ENCODE peak calls at places on chromosomes 1 and 21, in nine cellular contexts. V is PC-9, D is fibroblast of lung, E is hepatocyte, F is neural progenitor cell, B is HCT116, G is mammary epithelial cell, X is H1, T is endothelial cell of umbilical vein. P is an unnamed sample. For H3K9me3, the result is how much of the 10 kb centered on the place peaks cover.

GRCh38 chr1:234702342-234703000 is 92.5 kb upstream of the IRF2BP2 start:
- DNase-seq in F (no peak), V (no peak), G (no peak), T (peak), D (no peak), E (no peak), B (no peak), X (no peak), P (no peak)

GRCh38 chr1:53369034-53369750 is 41.3 kb upstream of the LRP8 start:
- DNase-seq in G (no peak), V (no peak), E (no peak), D (no peak), X (peak), T (no peak), B (no peak), F (peak), P (no peak)

GRCh38 chr21:38958940-38959685 is 153.4 kb downstream of the ETS2 start:
- DNase-seq in F (no peak), T (no peak), D (peak), E (peak), X (no peak), B (no peak), G (peak), V (no peak), P (no peak)

GRCh38 chr1:13948851-13949490 is 249.0 kb downstream of the PRDM2 start:
- DNase-seq in F (no peak), D (no peak), T (no peak), B (no peak), G (no peak), E (no peak), V (no peak), X (no peak), P (no peak)

GRCh38 chr1:236997882-236998281 is 6.4 kb downstream of the MT1HL1 start:
- DNase-seq in D (no peak), G (no peak), V (no peak), X (no peak), B (no peak), F (no peak), E (no peak), T (no peak), P (no peak)

GRCh38 chr1:37069406-37069805 is 35.1 kb upstream of the GRIK3 start:
- DNase-seq in F (no peak), E (no peak), V (no peak), T (no peak), X (no peak), D (no peak), B (no peak), G (no peak), P (no peak)

GRCh38 chr1:182415789-182416188 is 15.3 kb upstream of the TEDDM1 start:
- DNase-seq in E (no peak), G (no peak), T (no peak), X (no peak), V (no peak), F (no peak), B (no peak), D (no peak), P (no peak)

GRCh38 chr1:158454537-158454936 is 7.1 kb upstream of the OR10K1 start:
- DNase-seq in V (no peak), D (no peak), E (no peak), G (no peak), T (no peak), X (no peak), F (no peak), B (no peak), P (no peak)

GRCh38 chr1:53275566-53275965 is 37.2 kb upstream of the MAGOH start:
- DNase-seq in F (no peak), G (no peak), V (no peak), D (no peak), E (no peak), B (no peak), X (no peak), T (no peak), P (no peak)

GRCh38 chr1:14919755-14920154 is 233.8 kb upstream of the TMEM51 start:
- DNase-seq in V (no peak), X (no peak), T (no peak), E (no peak), F (no peak), D (no peak), B (no peak), G (no peak), P (no peak)

GRCh38 chr1:5373281-5373680 is 618.9 kb downstream of the NPHP4 start:
- DNase-seq in X (no peak), B (no peak), D (no peak), T (no peak), F (no peak), V (no peak), E (no peak), G (no peak), P (no peak)

GRCh38 chr1:17922833-17923232 is 167.7 kb downstream of the ACTL8 start:
- DNase-seq in E (peak), D (peak), G (peak), B (peak), V (no peak), X (peak), F (peak), T (no peak), P (peak)

GRCh38 chr1:17978016-17978415 is 129.6 kb upstream of the IGSF21 start:
- DNase-seq in G (no peak), F (no peak), X (no peak), B (no peak), D (no peak), V (no peak), E (no peak), T (no peak), P (no peak)

GRCh38 chr1:203545032-203545816 is 51.3 kb downstream of the OPTC start:
- DNase-seq in B (no peak), D (no peak), V (peak), E (no peak), G (peak), F (no peak), T (no peak), X (no peak), P (no peak)

GRCh38 chr1:230643887-230644286 is 1.6 kb downstream of the COG2 start:
- DNase-seq in X (no peak), G (no peak), B (no peak), T (no peak), E (peak), F (no peak), V (peak), D (peak), P (no peak)
- H3K27ac ChIP-seq in X (no peak), G (no peak), B (no peak), T (no peak), E (peak), F (no peak), V (no peak), D (no peak), P (no peak)

DNA sequence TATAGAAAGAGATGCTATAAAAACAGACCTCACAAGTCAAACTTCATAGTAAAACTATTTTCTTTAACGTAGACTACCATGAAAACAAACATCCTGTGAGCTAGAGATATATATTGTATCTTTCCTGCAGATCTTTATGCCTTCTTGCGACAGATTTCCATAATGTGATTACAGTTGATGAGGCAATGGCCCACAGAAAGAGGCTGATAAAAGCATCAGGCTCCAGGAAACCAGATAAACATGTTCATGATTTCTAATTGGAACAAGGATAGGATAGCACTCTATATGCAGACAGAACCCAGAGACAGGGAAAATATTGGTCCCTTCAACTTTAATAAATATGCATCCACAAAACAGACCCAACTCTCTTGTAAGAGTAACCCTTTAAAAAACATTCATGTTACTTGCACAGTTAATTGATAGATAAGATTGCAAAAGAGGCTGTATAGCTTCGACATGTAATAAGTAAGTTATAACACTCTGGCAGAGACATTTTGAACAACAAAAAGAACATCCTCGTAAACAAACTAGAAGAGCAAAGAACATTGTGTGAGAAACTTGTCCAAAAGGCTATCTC is 329.4 kb downstream of the AGBL4 start:
- DNase-seq in E (no peak), F (no peak), V (no peak), X (no peak), B (no peak), D (no peak), T (no peak), G (no peak), P (peak)
- H3K9me3 ChIP-seq in E (under half), F (under half), V (under half), X (half or more), B (under half), D (under half), T (under half), G (under half), P (under half)

DNA sequence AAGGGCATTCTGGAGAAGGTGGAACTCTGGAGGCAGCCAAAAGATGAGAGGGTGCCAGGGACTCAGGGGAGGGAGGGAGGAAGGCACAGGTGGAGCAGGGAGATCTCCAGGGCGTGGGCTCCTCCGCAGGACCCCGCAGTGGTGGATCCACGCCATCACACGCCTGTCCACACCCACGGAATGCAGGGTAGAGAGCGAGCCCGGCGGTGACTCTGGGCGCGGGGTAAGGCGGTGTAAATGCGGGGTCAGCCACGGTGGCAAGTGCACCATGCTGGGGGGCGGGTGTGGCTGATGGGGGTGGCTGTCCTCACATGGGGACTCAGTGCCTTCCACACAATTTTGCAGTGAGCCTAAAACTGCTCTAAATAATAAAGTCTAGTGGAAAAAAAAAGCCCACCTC is 105.1 kb upstream of the TTC34 start:
- DNase-seq in E (no peak), X (no peak), D (no peak), B (no peak), T (no peak), G (no peak), F (no peak), V (no peak), P (no peak)
- TF ChIP-seq EZH2 in E (no peak), X (no peak), D (no peak), B (no peak), T (no peak), G (no peak), F (no peak), V (no peak), P (no peak)

DNA sequence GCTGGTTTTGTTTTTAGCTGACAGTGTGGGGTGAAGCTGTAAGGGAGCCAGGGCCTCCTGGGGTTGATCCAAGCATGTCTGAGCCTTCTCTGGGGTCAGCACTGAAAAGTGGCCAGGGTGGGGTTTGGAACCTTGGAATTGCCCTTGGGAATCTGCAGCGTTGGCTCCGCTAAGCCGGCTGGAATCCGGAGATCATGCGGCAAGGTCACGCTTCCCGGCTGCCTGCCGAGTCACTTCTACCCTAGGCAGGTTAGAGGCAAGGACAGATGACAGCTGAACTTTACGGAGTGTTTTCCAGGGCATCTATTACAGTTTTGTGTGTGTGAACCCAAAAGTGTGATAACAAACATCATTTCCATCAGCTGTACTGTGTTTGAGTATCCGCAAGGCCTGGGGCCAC is 17.1 kb downstream of the ABCG1 start:
- DNase-seq in V (no peak), D (no peak), E (no peak), B (no peak), T (no peak), G (no peak), F (no peak), X (no peak), P (no peak)
- H3K27ac ChIP-seq in V (no peak), D (no peak), E (peak), B (no peak), T (no peak), G (no peak), F (no peak), X (no peak), P (no peak)

DNA sequence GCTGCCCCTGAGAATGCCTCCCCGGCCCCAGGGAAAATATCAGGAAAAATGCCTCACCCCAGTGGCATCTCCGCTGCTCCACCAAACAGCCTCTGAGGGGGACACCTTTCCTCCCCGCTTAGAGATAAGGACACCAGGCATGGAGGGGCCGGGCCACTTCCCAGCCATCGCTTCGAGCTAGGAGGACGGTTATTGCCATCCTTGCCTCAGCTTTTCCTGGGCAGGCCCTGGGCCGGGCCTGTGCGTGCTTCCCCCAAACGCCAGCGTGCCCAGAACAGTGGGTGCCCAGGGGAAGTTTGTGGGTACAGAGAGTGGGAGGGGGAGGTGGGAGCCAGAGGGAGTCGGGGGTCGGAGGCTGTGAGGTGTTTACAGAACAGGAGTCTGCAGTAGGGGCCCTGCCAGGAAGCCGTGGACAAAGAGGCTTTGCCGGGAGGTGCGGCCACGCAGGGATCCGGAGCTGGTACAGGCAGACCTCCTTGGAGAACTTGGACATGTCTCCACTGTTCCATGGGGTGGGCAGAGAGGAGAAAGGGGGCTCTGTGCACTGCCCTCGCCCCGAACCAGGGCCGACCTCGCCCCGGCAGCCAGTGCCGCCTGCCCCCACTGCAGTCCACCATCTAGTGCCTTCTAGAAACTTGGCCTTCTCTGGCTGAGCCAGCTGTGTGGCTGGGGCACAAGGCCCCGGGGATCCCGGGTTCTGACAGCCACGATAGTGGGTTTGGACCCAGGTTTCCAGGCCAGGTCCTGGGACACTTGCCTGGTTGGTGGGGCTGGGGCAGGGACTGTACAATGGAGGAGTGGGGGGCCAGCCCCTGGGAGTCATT is 33.5 kb upstream of the TTC34 start:
- DNase-seq in T (no peak), G (no peak), X (no peak), F (no peak), V (no peak), B (no peak), E (no peak), D (no peak), P (no peak)
- H3K9me3 ChIP-seq in T (under half), G (under half), X (half or more), F (under half), V (under half), B (under half), E (under half), D (under half), P (under half)

DNA sequence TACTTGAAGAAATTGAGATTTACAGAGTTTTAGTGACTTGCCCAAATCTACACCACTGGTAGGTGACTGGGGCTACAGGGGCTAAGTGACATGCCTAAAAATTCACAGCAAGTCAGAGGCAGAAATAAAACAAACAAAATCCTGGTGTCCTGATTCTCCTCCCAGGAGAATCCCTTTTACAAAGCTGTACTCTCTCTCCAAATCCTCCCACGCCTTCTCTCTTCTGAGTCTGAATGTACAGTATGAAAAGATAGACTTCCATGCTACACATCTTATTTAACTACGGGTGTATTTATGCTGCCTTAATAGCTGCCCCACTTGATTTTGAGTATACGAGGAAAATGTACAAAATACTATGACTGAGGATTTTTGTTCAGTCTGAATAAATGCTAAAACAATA is 65.4 kb downstream of the SGIP1 start:
- DNase-seq in G (no peak), T (no peak), V (no peak), D (peak), X (no peak), B (no peak), E (no peak), F (no peak), P (no peak)
- TF ChIP-seq EZH2 in G (no peak), T (no peak), V (no peak), D (no peak), X (no peak), B (no peak), E (no peak), F (no peak), P (no peak)

GRCh38 chr1:93814059-93814794 is 64.8 kb downstream of the DNTTIP2 start:
- DNase-seq in V (peak), G (peak), E (peak), D (peak), B (peak), T (peak), F (peak), X (peak), P (no peak)

GRCh38 chr1:93814795-93815737 is 63.9 kb downstream of the DNTTIP2 start:
- DNase-seq in X (no peak), G (no peak), F (no peak), E (no peak), T (no peak), V (peak), B (no peak), D (peak), P (no peak)

GRCh38 chr1:93810316-93810715 is 68.7 kb downstream of the DNTTIP2 start:
- DNase-seq in X (no peak), T (no peak), G (no peak), E (no peak), D (peak), V (no peak), B (no peak), F (no peak), P (no peak)

GRCh38 chr1:93813076-93813475 is 65.9 kb downstream of the DNTTIP2 start:
- DNase-seq in T (no peak), X (no peak), V (peak), D (no peak), F (no peak), E (no peak), B (no peak), G (peak), P (no peak)

DNA sequence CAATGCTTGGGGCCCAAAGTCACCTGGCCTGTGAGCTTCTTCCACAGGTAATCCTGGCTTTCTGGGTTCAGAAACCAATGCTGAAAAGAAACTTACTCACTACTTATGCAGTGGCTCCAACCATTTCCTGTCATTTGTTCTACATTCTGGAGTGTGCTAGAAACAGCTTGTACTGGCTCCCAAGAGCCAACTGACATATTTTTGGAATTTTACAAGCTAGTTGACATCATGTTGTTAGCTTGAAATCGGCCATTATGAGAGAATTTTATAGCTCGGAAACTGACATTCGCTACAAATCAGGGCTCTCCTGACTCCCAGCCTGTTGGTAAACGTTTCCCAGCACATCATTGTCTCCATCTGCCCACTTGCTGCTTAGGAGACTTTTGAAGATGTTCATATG is 67.4 kb downstream of the DNTTIP2 start:
- DNase-seq in V (peak), X (no peak), T (no peak), E (no peak), B (no peak), F (no peak), D (peak), G (no peak), P (no peak)
- H3K27ac ChIP-seq in V (peak), X (no peak), T (no peak), E (peak), B (no peak), F (no peak), D (no peak), G (no peak), P (no peak)

DNA sequence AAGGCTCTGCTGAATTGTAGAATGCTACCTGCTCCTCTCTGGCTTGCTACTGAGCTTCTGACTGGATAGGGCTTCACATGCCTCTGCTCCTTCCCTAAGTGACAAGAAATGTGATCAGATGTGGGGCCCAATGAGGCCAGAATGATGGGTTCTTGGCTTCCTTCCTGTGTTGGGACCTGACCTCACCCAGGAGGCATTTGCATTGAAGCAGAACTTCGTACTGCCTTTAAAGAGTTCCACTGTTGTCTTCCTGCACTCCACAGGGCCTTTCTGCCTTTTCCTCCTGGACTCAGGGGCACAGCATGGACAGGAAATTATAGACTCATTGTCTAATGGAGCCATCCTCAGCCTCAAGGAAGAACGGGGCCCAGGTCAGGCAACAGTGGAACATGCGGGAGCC is 14.3 kb downstream of the ZNF670 start:
- DNase-seq in D (no peak), T (no peak), V (no peak), G (no peak), B (no peak), X (no peak), F (no peak), E (no peak), P (no peak)
- H3K9me3 ChIP-seq in D (under half), T (under half), V (under half), G (under half), B (under half), X (under half), F (under half), E (under half), P (under half)

DNA sequence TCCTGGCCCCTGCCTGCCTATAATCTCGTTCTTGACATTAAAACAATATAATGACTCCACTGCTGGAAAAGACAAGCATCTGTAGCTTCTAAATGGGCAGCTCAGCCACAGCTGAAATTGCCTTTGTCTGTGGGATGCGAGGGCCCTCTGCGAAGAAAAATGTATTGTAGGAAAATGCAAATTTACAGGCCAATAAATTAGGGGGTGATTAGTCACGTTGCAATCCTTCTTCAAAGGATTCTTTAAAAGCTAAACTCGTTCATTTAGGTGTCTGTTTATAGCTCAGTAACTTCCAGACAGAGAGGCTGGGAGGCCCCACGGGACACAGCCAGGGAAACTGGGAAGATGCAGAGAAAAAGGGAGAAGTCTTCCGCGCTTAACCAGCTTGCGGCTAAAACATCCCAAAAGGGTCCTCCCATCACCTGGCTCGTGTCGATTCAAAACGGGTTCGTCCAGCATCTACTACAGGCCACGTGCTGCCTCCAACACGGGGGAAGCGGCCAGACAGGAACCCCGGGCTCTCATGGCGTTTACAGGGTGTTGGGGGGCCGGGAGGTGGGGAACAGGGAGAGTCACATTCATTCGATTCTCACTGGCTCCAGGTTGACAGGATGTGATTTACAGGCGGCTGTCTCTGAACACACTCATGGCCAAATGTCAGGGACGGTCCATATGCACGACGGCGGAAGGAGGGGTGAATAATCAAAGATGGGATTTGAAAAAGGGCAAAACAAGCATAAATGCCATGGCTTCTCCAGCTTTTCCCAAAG is 100.5 kb upstream of the ZBTB40 start:
- DNase-seq in V (no peak), T (no peak), X (peak), D (no peak), G (no peak), F (peak), E (no peak), B (no peak), P (no peak)
- TF ChIP-seq EZH2 in V (no peak), T (no peak), X (no peak), D (peak), G (no peak), F (no peak), E (no peak), B (no peak), P (no peak)

P was measured in SK-N-MC.